ENCODE peak calls at places on chromosomes 7 and 10, in seven cellular contexts. One of them, this sample, is unnamed.

GRCh38 chr7:77181739-77182138 is 17.9 kb downstream of the FGL2 start:
- DNase-seq in stomach: no peak
- DNase-seq in heart right ventricle: no peak
- DNase-seq in heart left ventricle: no peak
- DNase-seq in Panc1: no peak
- DNase-seq in colonic mucosa: no peak
- DNase-seq in testis: no peak
- DNase-seq in this sample: no peak

GRCh38 chr10:24849537-24850299 is 102.7 kb downstream of the PRTFDC1 start:
- DNase-seq in stomach: no peak
- DNase-seq in heart right ventricle: no peak
- DNase-seq in heart left ventricle: no peak
- DNase-seq in Panc1: no peak
- DNase-seq in colonic mucosa: peak; percentile 55
- DNase-seq in testis: no peak
- DNase-seq in this sample: no peak

GRCh38 chr10:108452483-108453060 is 1288.1 kb upstream of the SORCS1 start:
- DNase-seq in stomach: no peak
- DNase-seq in heart right ventricle: no peak
- DNase-seq in heart left ventricle: no peak
- DNase-seq in Panc1: no peak
- DNase-seq in colonic mucosa: no peak
- DNase-seq in testis: no peak
- DNase-seq in this sample: no peak

GRCh38 chr10:132865851-132866600 is 76.3 kb downstream of the CFAP46 start:
- DNase-seq in stomach: peak; percentile 17
- DNase-seq in heart right ventricle: no peak
- DNase-seq in heart left ventricle: peak; percentile 11
- DNase-seq in Panc1: no peak
- DNase-seq in colonic mucosa: no peak
- DNase-seq in testis: no peak
- DNase-seq in this sample: no peak

GRCh38 chr10:114632869-114633715 is 25.0 kb downstream of the ABLIM1 start:
- DNase-seq in stomach: no peak
- DNase-seq in heart right ventricle: peak; percentile 59
- DNase-seq in heart left ventricle: peak; percentile 55
- DNase-seq in Panc1: peak; percentile 92
- DNase-seq in colonic mucosa: no peak
- DNase-seq in testis: peak; percentile 28
- DNase-seq in this sample: no peak

GRCh38 chr10:88922041-88922440 is 30.5 kb downstream of the ACTA2 start:
- DNase-seq in stomach: no peak
- DNase-seq in heart right ventricle: no peak
- DNase-seq in heart left ventricle: no peak
- DNase-seq in Panc1: no peak
- DNase-seq in colonic mucosa: no peak
- DNase-seq in testis: no peak
- DNase-seq in this sample: no peak

GRCh38 chr7:102303669-102304422 is 17.2 kb downstream of the SH2B2 start:
- DNase-seq in stomach: no peak
- DNase-seq in heart right ventricle: no peak
- DNase-seq in heart left ventricle: no peak
- DNase-seq in Panc1: no peak
- DNase-seq in colonic mucosa: no peak
- DNase-seq in testis: no peak
- DNase-seq in this sample: no peak

GRCh38 chr7:156673454-156673853 is 32.9 kb downstream of the RNF32 start:
- DNase-seq in stomach: no peak
- DNase-seq in heart right ventricle: no peak
- DNase-seq in heart left ventricle: no peak
- DNase-seq in Panc1: no peak
- DNase-seq in colonic mucosa: no peak
- DNase-seq in testis: no peak
- DNase-seq in this sample: no peak

GRCh38 chr10:80154978-80155695 is 22.6 kb downstream of the PLAC9 start:
- DNase-seq in stomach: peak; percentile 77
- DNase-seq in heart right ventricle: no peak
- DNase-seq in heart left ventricle: no peak
- DNase-seq in Panc1: no peak
- DNase-seq in colonic mucosa: no peak
- DNase-seq in testis: no peak
- DNase-seq in this sample: no peak

GRCh38 chr10:17109475-17110207 is 20.0 kb downstream of the CUBN start:
- DNase-seq in stomach: no peak
- DNase-seq in heart right ventricle: no peak
- DNase-seq in heart left ventricle: no peak
- DNase-seq in Panc1: no peak
- DNase-seq in colonic mucosa: no peak
- DNase-seq in testis: no peak
- DNase-seq in this sample: no peak

GRCh38 chr10:128043259-128044045 is 82.8 kb downstream of the MKI67 start:
- DNase-seq in stomach: no peak
- DNase-seq in heart right ventricle: no peak
- DNase-seq in heart left ventricle: no peak
- DNase-seq in Panc1: no peak
- DNase-seq in colonic mucosa: no peak
- DNase-seq in testis: no peak
- DNase-seq in this sample: no peak

GRCh38 chr10:68869623-68870022 is 31.5 kb upstream of the DDX50 start:
- DNase-seq in stomach: no peak
- DNase-seq in heart right ventricle: no peak
- DNase-seq in heart left ventricle: no peak
- DNase-seq in Panc1: no peak
- DNase-seq in colonic mucosa: no peak
- DNase-seq in testis: no peak
- DNase-seq in this sample: no peak

GRCh38 chr7:17681965-17682364 is 258.3 kb downstream of the SNX13 start:
- DNase-seq in stomach: no peak
- DNase-seq in heart right ventricle: no peak
- DNase-seq in heart left ventricle: no peak
- DNase-seq in Panc1: no peak
- DNase-seq in colonic mucosa: no peak
- DNase-seq in testis: no peak
- DNase-seq in this sample: no peak

GRCh38 chr7:25407932-25408480 is 179.7 kb upstream of the NPVF start:
- DNase-seq in stomach: no peak
- DNase-seq in heart right ventricle: no peak
- DNase-seq in heart left ventricle: no peak
- DNase-seq in Panc1: no peak
- DNase-seq in colonic mucosa: no peak
- DNase-seq in testis: no peak
- DNase-seq in this sample: no peak

GRCh38 chr10:58531084-58531695 is 18.5 kb downstream of the BICC1 start:
- DNase-seq in stomach: peak; percentile 52
- DNase-seq in heart right ventricle: peak; percentile 32
- DNase-seq in heart left ventricle: peak; percentile 21
- DNase-seq in Panc1: peak; percentile 59
- DNase-seq in colonic mucosa: peak; percentile 66
- DNase-seq in testis: peak; percentile 74
- DNase-seq in this sample: peak; percentile 1
- TF ChIP-seq CTCF in stomach: no peak
- TF ChIP-seq CTCF in heart right ventricle: peak; percentile 65
- TF ChIP-seq CTCF in heart left ventricle: peak; percentile 55
- TF ChIP-seq CTCF in Panc1: peak; percentile 91
- TF ChIP-seq CTCF in colonic mucosa: peak; percentile 80
- TF ChIP-seq CTCF in testis: peak; percentile 52
- TF ChIP-seq CTCF in this sample: peak; percentile 62

DNA sequence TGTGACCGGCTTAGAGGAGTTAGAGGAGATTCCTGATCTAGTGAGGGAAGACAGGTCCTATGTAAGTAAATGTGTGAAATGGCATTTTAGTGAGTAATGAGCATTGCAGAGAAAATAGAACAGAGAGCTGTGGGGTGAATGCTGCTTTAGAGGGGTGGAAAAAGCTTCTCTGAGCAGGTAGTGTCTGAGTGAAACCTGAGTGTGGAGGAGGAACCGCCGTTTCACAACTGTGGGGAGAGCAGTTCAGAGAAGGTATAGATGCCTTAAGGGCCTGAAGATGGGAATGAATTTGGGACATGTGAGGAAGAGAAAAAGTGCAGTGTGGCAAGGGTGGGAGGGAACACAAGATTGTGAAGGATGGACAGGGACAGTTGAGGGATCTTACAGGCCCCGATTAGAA is 21.6 kb downstream of the FBH1 start:
- DNase-seq in stomach: no peak
- DNase-seq in heart right ventricle: no peak
- DNase-seq in heart left ventricle: no peak
- DNase-seq in Panc1: no peak
- DNase-seq in colonic mucosa: no peak
- DNase-seq in testis: no peak
- DNase-seq in this sample: no peak
- H3K27ac ChIP-seq in stomach: no peak overlapping the region
- H3K27ac ChIP-seq in heart right ventricle: no peak overlapping the region
- H3K27ac ChIP-seq in heart left ventricle: no peak overlapping the region
- H3K27ac ChIP-seq in Panc1: no peak overlapping the region
- H3K27ac ChIP-seq in colonic mucosa: no peak overlapping the region
- H3K27ac ChIP-seq in testis: no peak overlapping the region
- H3K27ac ChIP-seq in this sample: no peak overlapping the region

DNA sequence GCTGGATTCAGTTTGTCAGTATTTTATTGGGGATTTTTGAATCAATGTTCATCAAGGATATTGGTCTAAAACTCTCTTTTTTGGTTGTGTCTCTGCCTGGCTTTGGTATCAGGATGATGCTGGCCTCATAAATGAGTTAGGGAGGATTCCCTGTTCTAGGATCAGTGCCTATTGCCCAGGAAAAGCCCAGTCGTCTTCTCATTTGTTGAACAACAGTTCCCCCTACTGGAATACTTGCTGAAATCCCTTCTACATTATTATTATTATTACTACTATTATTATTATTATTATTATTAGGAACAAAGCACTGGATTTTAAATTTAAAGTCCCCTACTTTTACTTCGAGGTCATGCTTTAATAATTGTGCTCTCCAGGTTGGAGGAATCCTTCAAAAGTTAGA is 528.9 kb downstream of the MAGI2 start:
- DNase-seq in stomach: no peak
- DNase-seq in heart right ventricle: no peak
- DNase-seq in heart left ventricle: no peak
- DNase-seq in Panc1: no peak
- DNase-seq in colonic mucosa: no peak
- DNase-seq in testis: no peak
- DNase-seq in this sample: no peak
- TF ChIP-seq CTCF in stomach: no peak
- TF ChIP-seq CTCF in heart right ventricle: peak; percentile 15
- TF ChIP-seq CTCF in heart left ventricle: peak; percentile 27
- TF ChIP-seq CTCF in Panc1: no peak
- TF ChIP-seq CTCF in colonic mucosa: no peak
- TF ChIP-seq CTCF in testis: no peak
- TF ChIP-seq CTCF in this sample: no peak

GRCh38 chr7:835491-836401 is 3.5 kb downstream of the SUN1 start:
- DNase-seq in stomach: peak; percentile 76
- DNase-seq in heart right ventricle: no peak
- DNase-seq in heart left ventricle: no peak
- DNase-seq in Panc1: no peak
- DNase-seq in colonic mucosa: no peak
- DNase-seq in testis: no peak
- DNase-seq in this sample: no peak
- H3K27ac ChIP-seq in stomach: peak overlapping the region; percentile 93
- H3K27ac ChIP-seq in heart right ventricle: peak overlapping the region; percentile 75
- H3K27ac ChIP-seq in heart left ventricle: peak overlapping the region; percentile 76
- H3K27ac ChIP-seq in Panc1: no peak overlapping the region
- H3K27ac ChIP-seq in colonic mucosa: peak overlapping the region; percentile 13
- H3K27ac ChIP-seq in testis: no peak overlapping the region
- H3K27ac ChIP-seq in this sample: no peak overlapping the region

GRCh38 chr7:91287685-91288084 is 23.5 kb downstream of the FZD1 start:
- DNase-seq in stomach: no peak
- DNase-seq in heart right ventricle: no peak
- DNase-seq in heart left ventricle: no peak
- DNase-seq in Panc1: no peak
- DNase-seq in colonic mucosa: no peak
- DNase-seq in testis: no peak
- DNase-seq in this sample: no peak
- TF ChIP-seq CTCF in stomach: no peak
- TF ChIP-seq CTCF in heart right ventricle: no peak
- TF ChIP-seq CTCF in heart left ventricle: no peak
- TF ChIP-seq CTCF in Panc1: no peak
- TF ChIP-seq CTCF in colonic mucosa: no peak
- TF ChIP-seq CTCF in testis: no peak
- TF ChIP-seq CTCF in this sample: no peak

GRCh38 chr10:22657566-22658190 is 56.7 kb downstream of the PIP4K2A start:
- DNase-seq in stomach: no peak
- DNase-seq in heart right ventricle: no peak
- DNase-seq in heart left ventricle: no peak
- DNase-seq in Panc1: no peak
- DNase-seq in colonic mucosa: no peak
- DNase-seq in testis: no peak
- DNase-seq in this sample: no peak

GRCh38 chr10:22658745-22659410 is 55.5 kb downstream of the PIP4K2A start:
- DNase-seq in stomach: no peak
- DNase-seq in heart right ventricle: no peak
- DNase-seq in heart left ventricle: no peak
- DNase-seq in Panc1: no peak
- DNase-seq in colonic mucosa: no peak
- DNase-seq in testis: no peak
- DNase-seq in this sample: no peak

GRCh38 chr10:22657028-22657427 is 57.4 kb downstream of the PIP4K2A start:
- DNase-seq in stomach: no peak
- DNase-seq in heart right ventricle: no peak
- DNase-seq in heart left ventricle: no peak
- DNase-seq in Panc1: no peak
- DNase-seq in colonic mucosa: no peak
- DNase-seq in testis: no peak
- DNase-seq in this sample: no peak

GRCh38 chr10:22655312-22655973 is 58.9 kb downstream of the PIP4K2A start:
- DNase-seq in stomach: no peak
- DNase-seq in heart right ventricle: no peak
- DNase-seq in heart left ventricle: no peak
- DNase-seq in Panc1: peak; percentile 81
- DNase-seq in colonic mucosa: no peak
- DNase-seq in testis: no peak
- DNase-seq in this sample: peak; percentile 31

DNA sequence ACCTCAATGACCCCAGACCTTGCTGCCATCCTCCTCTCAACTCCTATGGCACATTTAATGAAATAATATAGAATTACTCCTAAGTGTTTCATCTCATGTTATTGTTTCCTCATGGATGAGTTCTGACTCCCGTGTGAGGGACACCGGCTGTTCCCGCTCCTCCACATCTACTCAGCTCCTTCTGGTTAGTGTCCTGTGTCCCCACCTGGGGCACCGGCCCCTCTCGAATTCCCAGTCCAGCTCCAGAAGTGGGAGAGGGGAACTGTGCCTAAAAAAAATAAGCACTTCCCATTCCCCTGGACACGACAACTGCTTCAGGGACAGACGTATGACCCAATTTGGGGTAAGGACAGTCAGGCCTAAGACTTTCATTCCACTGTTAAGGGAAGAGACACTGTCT is 58.3 kb downstream of the PIP4K2A start:
- DNase-seq in stomach: no peak
- DNase-seq in heart right ventricle: no peak
- DNase-seq in heart left ventricle: no peak
- DNase-seq in Panc1: no peak
- DNase-seq in colonic mucosa: no peak
- DNase-seq in testis: no peak
- DNase-seq in this sample: no peak
- H3K27ac ChIP-seq in stomach: no peak overlapping the region
- H3K27ac ChIP-seq in heart right ventricle: no peak overlapping the region
- H3K27ac ChIP-seq in heart left ventricle: no peak overlapping the region
- H3K27ac ChIP-seq in Panc1: no peak overlapping the region
- H3K27ac ChIP-seq in colonic mucosa: no peak overlapping the region
- H3K27ac ChIP-seq in testis: no peak overlapping the region
- H3K27ac ChIP-seq in this sample: peak overlapping the region; percentile 67

GRCh38 chr7:93861325-93861949 is 29.1 kb downstream of the TFPI2 start:
- DNase-seq in stomach: no peak
- DNase-seq in heart right ventricle: no peak
- DNase-seq in heart left ventricle: no peak
- DNase-seq in Panc1: no peak
- DNase-seq in colonic mucosa: no peak
- DNase-seq in testis: no peak
- DNase-seq in this sample: no peak
- TF ChIP-seq CTCF in stomach: no peak
- TF ChIP-seq CTCF in heart right ventricle: no peak
- TF ChIP-seq CTCF in heart left ventricle: no peak
- TF ChIP-seq CTCF in Panc1: peak; percentile 5
- TF ChIP-seq CTCF in colonic mucosa: peak; percentile 21
- TF ChIP-seq CTCF in testis: no peak
- TF ChIP-seq CTCF in this sample: no peak